ENCODE peak calls at places on chromosomes 16 and 17, in four cellular contexts. Q, Z, K and P are unnamed samples.

GRCh38 chr17:31726980-31727427 is 132.0 kb downstream of the COPRS start:
- DNase-seq in Q (no peak), Z (no peak), K (no peak), P (no peak)

GRCh38 chr17:81902023-81902652 is at the start of gene NPB:
- DNase-seq in Q (no peak), Z (no peak), K (no peak), P (no peak)

GRCh38 chr17:77443743-77444260 is 303.0 kb downstream of the SEC14L1 start:
- DNase-seq in Q (no peak), Z (no peak), K (no peak), P (no peak)

GRCh38 chr17:47999612-48000011 is 28.7 kb downstream of the CDK5RAP3 start:
- DNase-seq in Q (no peak), Z (no peak), K (peak), P (no peak)

GRCh38 chr16:11996433-11997174 is 20.1 kb downstream of the SNX29 start:
- DNase-seq in Q (no peak), Z (no peak), K (no peak), P (no peak)

GRCh38 chr17:7109461-7110322 is 4.9 kb downstream of the ASGR2 start:
- DNase-seq in Q (no peak), Z (no peak), K (no peak), P (no peak)

GRCh38 chr16:1208239-1208830 is 16.7 kb downstream of the TPSG1 start:
- DNase-seq in Q (no peak), Z (peak), K (no peak), P (no peak)

GRCh38 chr17:29567362-29568330 is 809 bp upstream of the ABHD15 start:
- DNase-seq in Q (peak), Z (peak), K (no peak), P (peak)

GRCh38 chr16:57264950-57265371 is 19.5 kb downstream of the PLLP start:
- DNase-seq in Q (no peak), Z (no peak), K (no peak), P (no peak)

GRCh38 chr16:49970818-49971431 is 54.1 kb upstream of the CNEP1R1 start:
- DNase-seq in Q (no peak), Z (no peak), K (no peak), P (no peak)

GRCh38 chr16:23182675-23183485 is at the start of gene SCNN1G:
- DNase-seq in Q (no peak), Z (no peak), K (no peak), P (no peak)

GRCh38 chr16:15752717-15753488 is 102.9 kb downstream of the NDE1 start:
- DNase-seq in Q (no peak), Z (no peak), K (no peak), P (no peak)

GRCh38 chr16:80656731-80657150 is 115.9 kb downstream of the DYNLRB2 start:
- DNase-seq in Q (no peak), Z (peak), K (no peak), P (no peak)

GRCh38 chr17:6544770-6545169 is 11.6 kb downstream of the PITPNM3 start:
- DNase-seq in Q (no peak), Z (no peak), K (no peak), P (no peak)

GRCh38 chr16:1961651-1962067 is 2.3 kb downstream of the NDUFB10 start:
- DNase-seq in Q (no peak), Z (no peak), K (no peak), P (no peak)